ENCODE peak calls at places on chromosome 1, in four cellular contexts. T is thoracic aorta, X is lung, P is adrenal gland. U is an unnamed sample.

GRCh38 chr1:68051475-68051874 is 1.0 kb upstream of the DIRAS3 start:
- DNase-seq in T (no peak), X (no peak), P (peak; percentile 62), U (peak; percentile 72)

GRCh38 chr1:94105957-94106529 is 14.9 kb downstream of the ABCA4 start:
- DNase-seq in T (no peak), X (no peak), P (no peak), U (no peak)

GRCh38 chr1:216200941-216201340 is 222.3 kb downstream of the USH2A start:
- DNase-seq in T (no peak), P (no peak), X (no peak), U (no peak)

GRCh38 chr1:30881266-30882181 is 27.0 kb downstream of the SDC3 start:
- DNase-seq in P (no peak), T (no peak), X (no peak), U (no peak)

GRCh38 chr1:13619909-13620308 is 36.3 kb downstream of the PDPN start:
- DNase-seq in P (no peak), X (peak; percentile 34), T (no peak), U (no peak)

GRCh38 chr1:183349201-183349711 is 68.9 kb downstream of the NMNAT2 start:
- DNase-seq in P (no peak), X (no peak), T (no peak), U (peak; percentile 32)

GRCh38 chr1:78676347-78676982 is 26.8 kb downstream of the IFI44 start:
- DNase-seq in X (peak; percentile 40), T (peak; percentile 13), P (peak; percentile 80), U (peak; percentile 41)

GRCh38 chr1:225004396-225004795 is 74.9 kb downstream of the DNAH14 start:
- DNase-seq in P (no peak), T (no peak), X (no peak), U (no peak)

GRCh38 chr1:241266121-241266520 is 90.9 kb downstream of the RGS7 start:
- DNase-seq in T (no peak), P (no peak), X (no peak), U (no peak)

GRCh38 chr1:61079276-61079897 is 3.0 kb upstream of the NFIA start:
- DNase-seq in X (no peak), P (peak; percentile 34), T (no peak), U (no peak)

GRCh38 chr1:28417441-28418277 is 48.1 kb downstream of the PHACTR4 start:
- DNase-seq in T (no peak), X (no peak), P (peak; percentile 38), U (no peak)

GRCh38 chr1:23916209-23917131 is 3.3 kb upstream of the CNR2 start:
- DNase-seq in T (no peak), P (peak; percentile 66), X (peak; percentile 73), U (peak; percentile 51)

GRCh38 chr1:92583821-92584760 is 97.4 kb upstream of the GFI1 start:
- DNase-seq in P (no peak), X (no peak), T (no peak), U (no peak)

GRCh38 chr1:228006034-228006792 is 585 bp upstream of the WNT3A start:
- DNase-seq in P (no peak), X (peak; percentile 21), T (no peak), U (no peak)

GRCh38 chr1:112508242-112509004 is at the start of gene WNT2B:
- DNase-seq in X (no peak), P (no peak), T (no peak), U (no peak)

GRCh38 chr1:33055210-33055991 is 18.7 kb upstream of the AK2 start:
- DNase-seq in T (peak; percentile 24), P (peak; percentile 88), X (peak; percentile 73), U (peak; percentile 94)

GRCh38 chr1:19610282-19610978 is 33.7 kb upstream of the NBL1 start:
- DNase-seq in X (no peak), P (peak; percentile 37), T (no peak), U (no peak)
- H3K4me3 ChIP-seq in X (no peak overlapping the region), P (no peak overlapping the region), T (no peak overlapping the region), U (no peak overlapping the region)

GRCh38 chr1:42784547-42784945 is 245 bp upstream of the TMEM269 start:
- DNase-seq in T (no peak), P (no peak), X (no peak), U (no peak)

GRCh38 chr1:42783092-42783491 is 1.7 kb upstream of the TMEM269 start:
- DNase-seq in T (no peak), P (no peak), X (no peak), U (no peak)

GRCh38 chr1:42786097-42786496 is 1.3 kb downstream of the TMEM269 start:
- DNase-seq in X (no peak), T (no peak), P (no peak), U (no peak)

GRCh38 chr1:42788021-42788420 is 3.2 kb downstream of the TMEM269 start:
- DNase-seq in T (no peak), P (no peak), X (no peak), U (no peak)

DNA sequence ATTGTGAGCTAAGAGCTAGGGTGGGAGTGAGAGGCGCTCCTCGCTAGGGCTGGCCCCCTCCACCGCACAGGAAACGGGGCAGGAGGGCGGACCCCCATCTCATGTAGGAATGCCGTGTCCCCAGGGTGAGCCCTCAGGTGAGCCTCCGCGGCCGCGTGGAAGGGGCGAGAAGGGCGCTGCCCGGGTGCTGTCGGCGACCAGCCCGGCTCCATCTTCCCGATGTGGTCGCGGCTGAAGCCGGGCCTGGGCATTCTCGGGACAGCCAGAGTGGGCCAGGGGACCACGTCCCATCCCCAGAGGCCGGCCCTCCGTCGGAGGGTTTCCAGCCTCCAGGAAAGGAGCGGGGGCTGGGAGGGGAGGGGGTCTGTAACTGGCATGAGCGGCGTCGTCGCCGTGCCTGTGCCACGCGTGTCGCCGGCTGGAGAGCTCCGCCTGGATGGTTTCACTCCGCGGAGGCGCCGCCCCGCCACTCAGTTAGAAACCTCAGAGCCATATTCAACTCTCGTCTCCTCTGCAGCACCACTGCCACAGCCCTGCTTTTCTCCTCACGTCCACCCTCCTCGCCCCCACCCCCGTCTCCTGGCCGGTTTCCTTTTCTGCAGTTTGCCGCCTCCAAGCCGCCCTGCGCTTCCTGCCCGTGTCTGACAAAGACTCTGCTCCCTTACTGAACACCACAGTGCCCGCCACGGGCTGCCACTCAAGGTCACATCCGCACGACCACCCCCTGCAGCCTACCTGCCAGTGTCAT is at the start of gene TMEM269:
- DNase-seq in T (no peak), X (no peak), P (peak; percentile 31), U (peak; percentile 40)
- H3K4me3 ChIP-seq in T (peak within 1 kb of the TSS; percentile 67), X (peak within 1 kb of the TSS; percentile 37), P (no peak within 1 kb of the TSS), U (peak within 1 kb of the TSS; percentile 59)

GRCh38 chr1:66809245-66809644 is 8.2 kb upstream of the INSL5 start:
- DNase-seq in P (no peak), X (no peak), T (no peak), U (no peak)
- H3K4me3 ChIP-seq in P (no peak overlapping the region), X (no peak overlapping the region), T (no peak overlapping the region), U (no peak overlapping the region)

DNA sequence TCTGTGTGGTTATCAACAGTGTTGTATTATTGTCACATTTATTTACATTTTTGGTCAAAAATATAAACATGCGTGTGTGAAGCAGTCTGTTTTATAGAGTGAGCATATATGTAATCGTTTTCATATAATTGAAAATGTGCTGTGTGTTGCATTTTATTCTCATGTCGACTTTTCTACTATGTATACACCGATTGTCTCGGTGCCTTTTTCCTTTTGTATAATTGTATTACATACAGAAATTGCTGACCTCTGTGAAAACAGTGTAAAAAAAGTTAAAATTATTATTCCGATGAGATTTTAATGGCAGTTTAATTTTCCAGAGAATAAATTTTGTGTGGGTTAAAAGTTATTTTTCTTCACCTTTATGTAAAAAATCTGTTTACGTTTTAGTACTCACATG is 62.4 kb upstream of the SERTAD4 start:
- DNase-seq in X (no peak), P (no peak), T (no peak), U (no peak)
- H3K4me3 ChIP-seq in X (no peak overlapping the region), P (no peak overlapping the region), T (no peak overlapping the region), U (no peak overlapping the region)

GRCh38 chr1:145708063-145708462 is 895 bp upstream of the PDZK1 start:
- DNase-seq in X (no peak), P (no peak), T (no peak), U (no peak)
- H3K4me3 ChIP-seq in X (no peak overlapping the region), P (no peak overlapping the region), T (no peak overlapping the region), U (no peak overlapping the region)

GRCh38 chr1:9251501-9251900 is 16.9 kb downstream of the H6PD start:
- DNase-seq in P (peak; percentile 43), X (no peak), T (no peak), U (no peak)

GRCh38 chr1:9253706-9254105 is 19.1 kb downstream of the H6PD start:
- DNase-seq in T (no peak), P (no peak), X (no peak), U (no peak)

GRCh38 chr1:9250336-9250585 is 15.7 kb downstream of the H6PD start:
- DNase-seq in X (no peak), P (no peak), T (no peak), U (no peak)

GRCh38 chr1:9250586-9251381 is 16.2 kb downstream of the H6PD start:
- DNase-seq in X (peak; percentile 49), P (peak; percentile 69), T (no peak), U (no peak)

DNA sequence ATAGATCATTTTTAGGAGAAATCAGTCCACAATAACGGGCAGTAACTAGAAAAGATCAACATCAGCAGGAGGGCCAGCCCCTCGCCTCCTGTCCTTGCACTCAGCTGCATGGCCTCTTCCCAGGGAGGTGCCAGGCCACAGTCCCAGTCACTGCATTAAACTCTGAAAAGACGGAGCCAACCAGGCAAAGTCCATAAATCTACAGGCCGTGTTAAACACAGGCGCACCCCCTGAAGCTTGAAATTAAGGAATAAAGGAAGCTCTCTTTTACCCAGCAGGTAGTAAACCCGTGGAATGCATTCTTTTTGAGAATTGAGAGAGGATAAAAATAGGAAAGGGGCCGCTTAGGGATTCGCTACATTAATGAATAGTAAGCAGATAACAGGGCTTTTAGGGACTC is 18.4 kb downstream of the H6PD start:
- DNase-seq in P (peak; percentile 37), X (no peak), T (no peak), U (no peak)
- H3K4me3 ChIP-seq in P (no peak overlapping the region), X (no peak overlapping the region), T (no peak overlapping the region), U (no peak overlapping the region)

DNA sequence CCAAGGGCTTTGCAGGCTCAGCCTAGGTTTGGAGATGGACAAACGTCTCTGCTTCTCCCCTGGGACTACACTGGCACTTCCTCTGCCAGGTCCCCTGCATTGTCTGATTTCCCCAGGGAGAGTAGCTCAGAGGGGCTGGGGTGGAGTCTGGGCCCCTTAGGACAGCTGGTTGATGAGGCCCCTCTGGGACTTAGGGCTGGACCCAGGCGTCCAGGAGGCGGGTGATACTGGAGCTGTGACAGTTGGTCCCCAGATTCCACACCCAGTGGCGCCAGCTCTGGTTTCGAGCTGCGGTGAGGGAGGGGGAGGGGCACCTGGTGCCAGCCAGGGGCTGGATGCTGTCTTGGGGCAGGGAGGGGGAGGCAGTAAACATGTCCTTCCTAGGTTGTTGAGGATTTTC is 7.4 kb upstream of the MEX3A start:
- DNase-seq in P (no peak), T (no peak), X (no peak), U (no peak)
- H3K4me3 ChIP-seq in P (no peak overlapping the region), T (no peak overlapping the region), X (no peak overlapping the region), U (no peak overlapping the region)

U was measured in heart left ventricle.